ENCODE peak calls at places on chromosomes 16 and 17, in four cellular contexts. One of them, this sample, is unnamed.

GRCh38 chr17:9414471-9414870 is 161.1 kb downstream of the STX8 start:
- DNase-seq in lung microvascular endothelial cell: no peak
- DNase-seq in stimulated activated CD8-positive, alpha-beta memory T cell treated with anti-CD3 and anti-CD28 coated beads, Interleukin-4, amount 100 ng/mL, for 1 hour: no peak
- DNase-seq in NCI-H510A treated with DMSO at 0.1 percent for 48 hours: no peak
- DNase-seq in this sample: no peak

GRCh38 chr17:68328676-68329075 is 37.4 kb downstream of the ARSG start:
- DNase-seq in lung microvascular endothelial cell: no peak
- DNase-seq in stimulated activated CD8-positive, alpha-beta memory T cell treated with anti-CD3 and anti-CD28 coated beads, Interleukin-4, amount 100 ng/mL, for 1 hour: no peak
- DNase-seq in NCI-H510A treated with DMSO at 0.1 percent for 48 hours: no peak
- DNase-seq in this sample: no peak

GRCh38 chr17:12047977-12048376 is 27.3 kb downstream of the MAP2K4 start:
- DNase-seq in lung microvascular endothelial cell: peak; percentile 63
- DNase-seq in NCI-H510A treated with DMSO at 0.1 percent for 48 hours: no peak
- DNase-seq in stimulated activated CD8-positive, alpha-beta memory T cell treated with anti-CD3 and anti-CD28 coated beads, Interleukin-4, amount 100 ng/mL, for 1 hour: no peak
- DNase-seq in this sample: peak; percentile 45

GRCh38 chr17:5283531-5284315 is 1.6 kb downstream of the RABEP1 start:
- DNase-seq in NCI-H510A treated with DMSO at 0.1 percent for 48 hours: no peak
- DNase-seq in lung microvascular endothelial cell: peak; percentile 6
- DNase-seq in stimulated activated CD8-positive, alpha-beta memory T cell treated with anti-CD3 and anti-CD28 coated beads, Interleukin-4, amount 100 ng/mL, for 1 hour: no peak
- DNase-seq in this sample: no peak

GRCh38 chr17:9484789-9485188 is 90.8 kb downstream of the STX8 start:
- DNase-seq in lung microvascular endothelial cell: no peak
- DNase-seq in stimulated activated CD8-positive, alpha-beta memory T cell treated with anti-CD3 and anti-CD28 coated beads, Interleukin-4, amount 100 ng/mL, for 1 hour: no peak
- DNase-seq in NCI-H510A treated with DMSO at 0.1 percent for 48 hours: no peak
- DNase-seq in this sample: no peak

GRCh38 chr17:81832608-81833159 is 407 bp downstream of the MCRIP1 start:
- DNase-seq in lung microvascular endothelial cell: peak; percentile 24
- DNase-seq in stimulated activated CD8-positive, alpha-beta memory T cell treated with anti-CD3 and anti-CD28 coated beads, Interleukin-4, amount 100 ng/mL, for 1 hour: peak; percentile 16
- DNase-seq in NCI-H510A treated with DMSO at 0.1 percent for 48 hours: peak; percentile 73
- DNase-seq in this sample: peak; percentile 41

GRCh38 chr16:84088695-84089395 is 27.9 kb downstream of the MBTPS1 start:
- DNase-seq in NCI-H510A treated with DMSO at 0.1 percent for 48 hours: no peak
- DNase-seq in lung microvascular endothelial cell: no peak
- DNase-seq in stimulated activated CD8-positive, alpha-beta memory T cell treated with anti-CD3 and anti-CD28 coated beads, Interleukin-4, amount 100 ng/mL, for 1 hour: no peak
- DNase-seq in this sample: no peak

GRCh38 chr16:57306676-57307341 is 22.3 kb upstream of the PLLP start:
- DNase-seq in lung microvascular endothelial cell: no peak
- DNase-seq in stimulated activated CD8-positive, alpha-beta memory T cell treated with anti-CD3 and anti-CD28 coated beads, Interleukin-4, amount 100 ng/mL, for 1 hour: no peak
- DNase-seq in NCI-H510A treated with DMSO at 0.1 percent for 48 hours: no peak
- DNase-seq in this sample: no peak

GRCh38 chr17:5813357-5813756 is 229.0 kb upstream of the NLRP1 start:
- DNase-seq in NCI-H510A treated with DMSO at 0.1 percent for 48 hours: no peak
- DNase-seq in lung microvascular endothelial cell: no peak
- DNase-seq in stimulated activated CD8-positive, alpha-beta memory T cell treated with anti-CD3 and anti-CD28 coated beads, Interleukin-4, amount 100 ng/mL, for 1 hour: no peak
- DNase-seq in this sample: no peak

GRCh38 chr17:39236981-39237441 is 11.3 kb upstream of the STAC2 start:
- DNase-seq in stimulated activated CD8-positive, alpha-beta memory T cell treated with anti-CD3 and anti-CD28 coated beads, Interleukin-4, amount 100 ng/mL, for 1 hour: no peak
- DNase-seq in lung microvascular endothelial cell: no peak
- DNase-seq in NCI-H510A treated with DMSO at 0.1 percent for 48 hours: peak; percentile 14
- DNase-seq in this sample: no peak

GRCh38 chr17:8056232-8056975 is 17.5 kb downstream of the ALOX15B start:
- DNase-seq in stimulated activated CD8-positive, alpha-beta memory T cell treated with anti-CD3 and anti-CD28 coated beads, Interleukin-4, amount 100 ng/mL, for 1 hour: peak; percentile 26
- DNase-seq in lung microvascular endothelial cell: peak; percentile 91
- DNase-seq in NCI-H510A treated with DMSO at 0.1 percent for 48 hours: no peak
- DNase-seq in this sample: no peak

GRCh38 chr16:27436921-27437650 is 35.1 kb downstream of the IL21R start:
- DNase-seq in NCI-H510A treated with DMSO at 0.1 percent for 48 hours: no peak
- DNase-seq in stimulated activated CD8-positive, alpha-beta memory T cell treated with anti-CD3 and anti-CD28 coated beads, Interleukin-4, amount 100 ng/mL, for 1 hour: no peak
- DNase-seq in lung microvascular endothelial cell: no peak
- DNase-seq in this sample: no peak

GRCh38 chr17:46178550-46179198 is 14.6 kb downstream of the KANSL1 start:
- DNase-seq in stimulated activated CD8-positive, alpha-beta memory T cell treated with anti-CD3 and anti-CD28 coated beads, Interleukin-4, amount 100 ng/mL, for 1 hour: no peak
- DNase-seq in lung microvascular endothelial cell: no peak
- DNase-seq in NCI-H510A treated with DMSO at 0.1 percent for 48 hours: no peak
- DNase-seq in this sample: no peak

GRCh38 chr17:28974451-28974850 is 23.1 kb upstream of the PHF12 start:
- DNase-seq in lung microvascular endothelial cell: no peak
- DNase-seq in NCI-H510A treated with DMSO at 0.1 percent for 48 hours: no peak
- DNase-seq in stimulated activated CD8-positive, alpha-beta memory T cell treated with anti-CD3 and anti-CD28 coated beads, Interleukin-4, amount 100 ng/mL, for 1 hour: no peak
- DNase-seq in this sample: no peak

This sample was measured in A673.